ENCODE peak calls at places on chromosomes 5 and 9, in seven cellular contexts. F is ELR; B is AG20443; D is activated naive CD4-positive, alpha-beta T cell; N is GM10248; E is small intestine; K is hippocampal formation. O is an unnamed sample.

GRCh38 chr5:38466444-38467189 is 89.8 kb downstream of the LIFR start:
- DNase-seq in F (no peak), B (peak), D (no peak), N (no peak), E (no peak), K (peak), O (no peak)

GRCh38 chr9:101369286-101369685 is 15.5 kb downstream of the BAAT start:
- DNase-seq in F (peak), B (no peak), D (no peak), N (no peak), E (no peak), K (no peak), O (no peak)

GRCh38 chr5:133292300-133292699 is 240.5 kb downstream of the HSPA4 start:
- DNase-seq in F (peak), B (no peak), D (no peak), N (no peak), E (no peak), K (no peak), O (no peak)

GRCh38 chr9:138050472-138051330 is 173.1 kb downstream of the CACNA1B start:
- DNase-seq in F (no peak), B (no peak), D (no peak), N (no peak), E (no peak), K (no peak), O (no peak)

GRCh38 chr5:32096891-32097592 is 77.1 kb downstream of the GOLPH3 start:
- DNase-seq in F (no peak), B (no peak), D (no peak), N (no peak), E (no peak), K (no peak), O (no peak)

GRCh38 chr5:77168884-77169254 is 41.6 kb upstream of the PDE8B start:
- DNase-seq in F (peak), B (no peak), D (no peak), N (no peak), E (peak), K (no peak), O (no peak)

GRCh38 chr9:114426046-114426948 is 38.5 kb upstream of the AKNA start:
- DNase-seq in F (no peak), B (no peak), D (no peak), N (no peak), E (no peak), K (no peak), O (no peak)

GRCh38 chr5:135398855-135399837 is at the start of gene MACROH2A1:
- DNase-seq in F (peak), B (peak), D (peak), N (peak), E (peak), K (peak), O (peak)

GRCh38 chr5:18321516-18321915 is 687.3 kb downstream of the TAF11L14 start:
- DNase-seq in F (no peak), B (no peak), D (no peak), N (no peak), E (no peak), K (no peak), O (no peak)